ENCODE peak calls at places on chromosomes 7 and 10, in eight cellular contexts. T is psoas muscle, X is fibroblast of lung, N is A549, H is AG09309, V is ovary, R is fibroblast of pulmonary artery, O is transverse colon. K is an unnamed sample.

GRCh38 chr10:61836888-61837747 is 64.4 kb upstream of the ARID5B start:
- DNase-seq in N (peak; percentile 47), V (no peak), H (no peak), T (no peak), O (no peak), R (peak; percentile 60), X (peak; percentile 67), K (peak; percentile 60)

GRCh38 chr7:157309990-157310668 is 26.7 kb upstream of the DNAJB6 start:
- DNase-seq in V (no peak), X (peak; percentile 85), H (peak; percentile 82), T (no peak), R (peak; percentile 88), N (peak; percentile 67), O (no peak), K (peak; percentile 90)

GRCh38 chr7:90210475-90210874 is 1.1 kb upstream of the STEAP2 start:
- DNase-seq in V (no peak), O (no peak), N (no peak), X (no peak), H (no peak), R (no peak), T (no peak), K (no peak)

GRCh38 chr10:123213192-123213591 is 59.0 kb downstream of the BUB3 start:
- DNase-seq in X (no peak), H (no peak), R (no peak), N (no peak), T (no peak), V (no peak), O (no peak), K (no peak)

GRCh38 chr10:58608826-58609225 is 96.2 kb downstream of the BICC1 start:
- DNase-seq in X (no peak), V (no peak), T (no peak), N (no peak), O (no peak), R (no peak), H (no peak), K (no peak)

GRCh38 chr10:111146025-111146640 is 69.3 kb downstream of the ADRA2A start:
- DNase-seq in H (no peak), V (no peak), X (no peak), N (no peak), R (no peak), T (no peak), O (no peak), K (no peak)

GRCh38 chr7:94160719-94161435 is 156.7 kb upstream of the BET1 start:
- DNase-seq in R (no peak), X (no peak), V (no peak), T (no peak), O (no peak), N (no peak), H (no peak), K (no peak)

GRCh38 chr10:98610301-98610700 is 163.6 kb upstream of the HPS1 start:
- DNase-seq in N (no peak), R (no peak), V (no peak), T (no peak), X (no peak), O (no peak), H (no peak), K (no peak)

GRCh38 chr10:4650109-4650508 is 175.9 kb upstream of the AKR1E2 start:
- DNase-seq in X (peak; percentile 71), O (no peak), H (no peak), R (peak; percentile 18), V (no peak), N (no peak), T (no peak), K (no peak)

GRCh38 chr10:52465202-52465601 is 151.1 kb downstream of the DKK1 start:
- DNase-seq in N (no peak), H (no peak), T (no peak), X (no peak), V (no peak), R (no peak), O (no peak), K (no peak)

GRCh38 chr7:98163704-98164478 is 47.3 kb upstream of the BHLHA15 start:
- DNase-seq in R (peak; percentile 44), O (peak; percentile 66), N (no peak), X (peak; percentile 4), T (no peak), H (no peak), V (no peak), K (peak; percentile 85)

GRCh38 chr10:101130984-101131961 is at the start of gene TLX1:
- DNase-seq in R (no peak), N (no peak), O (no peak), T (peak; percentile 46), V (no peak), X (no peak), H (no peak), K (no peak)

GRCh38 chr7:1595027-1595426 is 25.2 kb upstream of the PSMG3 start:
- DNase-seq in X (no peak), T (no peak), H (no peak), N (no peak), V (no peak), O (no peak), R (no peak), K (no peak)

GRCh38 chr7:140033036-140033435 is 29.7 kb downstream of the PARP12 start:
- DNase-seq in N (no peak), H (no peak), O (no peak), V (no peak), T (no peak), X (no peak), R (peak; percentile 28), K (peak; percentile 80)

GRCh38 chr10:100544950-100545349 is 9.2 kb downstream of the HIF1AN start:
- DNase-seq in H (no peak), O (no peak), N (no peak), V (no peak), T (no peak), R (no peak), X (no peak), K (no peak)

GRCh38 chr10:63237396-63237795 is 104.3 kb downstream of the NRBF2 start:
- DNase-seq in X (no peak), T (no peak), O (no peak), N (no peak), V (no peak), H (no peak), R (no peak), K (peak; percentile 66)

GRCh38 chr7:88431861-88432260 is 125.2 kb upstream of the STEAP4 start:
- DNase-seq in V (no peak), X (no peak), T (no peak), N (no peak), H (no peak), R (no peak), O (no peak), K (no peak)

GRCh38 chr7:88432321-88432720 is 125.6 kb upstream of the STEAP4 start:
- DNase-seq in O (no peak), R (no peak), X (no peak), N (no peak), H (no peak), V (no peak), T (no peak), K (no peak)

GRCh38 chr7:88429382-88429781 is 122.7 kb upstream of the STEAP4 start:
- DNase-seq in H (no peak), V (no peak), N (no peak), T (no peak), O (no peak), X (no peak), R (no peak), K (peak; percentile 21)
- TF ChIP-seq CTCF in H (no peak), V (no peak), N (no peak), T (no peak), O (no peak), X (no peak), R (no peak), K (no peak)

DNA sequence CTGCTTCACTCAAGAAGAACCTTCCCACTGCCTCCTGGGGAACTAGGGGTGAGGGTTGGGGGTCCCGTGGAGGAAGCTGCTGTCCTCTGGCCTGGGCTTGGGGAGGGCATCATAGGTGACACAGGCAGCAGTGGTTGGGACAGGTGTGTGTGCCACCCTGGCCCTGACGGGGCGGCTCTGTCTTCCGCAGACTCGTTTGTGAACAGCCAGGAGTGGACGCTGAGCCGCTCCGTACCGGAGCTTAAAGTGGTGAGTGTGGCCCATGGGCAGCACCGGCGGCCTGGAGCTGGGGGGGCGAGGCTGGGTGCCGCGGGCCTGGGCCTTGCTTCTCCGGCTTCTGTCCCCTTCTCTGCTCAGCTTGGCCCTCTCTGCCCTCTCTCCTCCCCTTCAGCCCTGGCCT is 30.3 kb downstream of the AGAP3 start:
- DNase-seq in N (no peak), X (no peak), V (no peak), O (no peak), R (no peak), H (no peak), T (no peak), K (no peak)
- H3K4me3 ChIP-seq in N (no peak overlapping the region), X (no peak overlapping the region), V (no peak overlapping the region), O (no peak overlapping the region), R (no peak overlapping the region), H (no peak overlapping the region), T (no peak overlapping the region), K (peak overlapping the region; percentile 56)

DNA sequence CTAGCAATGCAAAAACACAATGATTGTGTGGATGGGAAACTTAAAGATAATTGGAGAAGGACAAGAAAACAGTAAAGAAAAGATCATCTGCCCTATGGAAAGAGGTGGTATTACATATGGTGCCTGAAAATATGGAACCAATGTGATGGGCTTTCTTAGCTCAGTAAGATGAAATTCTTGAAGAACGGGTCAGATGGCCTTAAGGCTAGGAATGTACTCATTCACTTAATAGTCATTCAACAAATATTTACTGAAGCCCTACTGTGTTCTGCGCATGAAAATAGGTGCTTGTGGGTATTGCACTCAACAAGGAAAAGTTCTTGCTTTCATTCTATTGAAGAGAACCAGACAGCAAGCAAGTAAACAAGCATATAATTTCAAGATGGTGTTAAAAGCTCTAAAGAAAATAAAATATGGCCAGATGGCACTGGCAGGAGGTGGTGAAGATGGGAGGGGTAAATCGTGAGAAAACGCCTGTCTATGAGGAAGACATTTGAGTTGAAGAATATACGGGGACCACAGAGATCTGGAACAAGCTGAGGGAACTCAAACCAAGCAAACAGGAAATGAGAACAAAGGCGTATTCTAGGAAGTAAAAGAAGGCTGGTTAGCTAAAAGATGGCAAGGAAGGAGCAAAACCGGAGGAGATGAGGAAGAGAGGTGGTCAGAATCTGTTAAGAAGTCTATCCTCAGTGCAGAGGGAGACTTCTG is 179.6 kb downstream of the ANK3 start:
- DNase-seq in N (no peak), V (no peak), X (no peak), R (no peak), O (no peak), T (no peak), H (no peak), K (peak; percentile 41)
- TF ChIP-seq CTCF in N (no peak), V (no peak), X (no peak), R (no peak), O (no peak), T (no peak), H (no peak), K (no peak)

GRCh38 chr7:83689855-83690254 is 40.9 kb upstream of the SEMA3E start:
- DNase-seq in H (no peak), O (no peak), V (no peak), X (no peak), R (no peak), N (no peak), T (no peak), K (no peak)

GRCh38 chr7:83681200-83681599 is 32.3 kb upstream of the SEMA3E start:
- DNase-seq in V (no peak), N (no peak), R (no peak), T (no peak), O (no peak), H (no peak), X (no peak), K (no peak)

DNA sequence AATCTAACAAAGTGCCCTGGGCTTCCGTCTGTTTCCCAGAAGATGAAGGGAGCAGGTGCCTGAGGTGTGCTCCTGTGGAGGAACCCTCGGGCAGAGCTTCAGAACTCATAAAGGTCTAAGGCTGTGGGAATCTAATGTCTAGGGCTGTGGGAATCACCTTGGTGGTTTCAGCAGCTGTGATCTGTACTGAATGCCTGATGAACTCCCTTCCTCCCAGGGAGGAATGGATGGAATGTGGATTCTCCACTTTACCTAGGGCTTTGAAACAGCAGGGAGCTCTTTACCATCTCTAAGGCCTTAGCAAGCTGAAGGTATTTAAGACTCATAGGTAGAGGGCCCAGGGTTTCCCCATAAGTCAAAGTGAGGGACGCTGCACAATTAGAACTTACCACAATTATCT is 36.0 kb upstream of the SEMA3E start:
- DNase-seq in O (no peak), V (no peak), N (no peak), T (no peak), H (no peak), R (no peak), X (no peak), K (peak; percentile 74)
- H3K4me3 ChIP-seq in O (no peak overlapping the region), V (no peak overlapping the region), N (no peak overlapping the region), T (no peak overlapping the region), H (no peak overlapping the region), R (no peak overlapping the region), X (no peak overlapping the region), K (no peak overlapping the region)

K was measured in epithelial cell of esophagus.